ENCODE peak calls at places on chromosome 17, in eight cellular contexts. F, L, C, R, W, Z, Y and V are unnamed samples.
A peak's percentile ranks its signal among the peaks of the same experiment; 100 is the strongest.

GRCh38 chr17:80729016-80729415 is 184.4 kb downstream of the RPTOR start:
- DNase-seq in C (no peak), Z (no peak), Y (no peak), W (no peak), L (no peak), F (no peak), R (no peak), V (no peak)

GRCh38 chr17:73027130-73027741 is 65.3 kb downstream of the SLC39A11 start:
- DNase-seq in Y (no peak), C (no peak), Z (no peak), F (no peak), R (peak; percentile 37), W (no peak), L (no peak), V (no peak)

GRCh38 chr17:77690271-77691161 is 268.0 kb upstream of the TNRC6C start:
- DNase-seq in C (no peak), Z (no peak), Y (no peak), F (no peak), L (no peak), W (no peak), R (no peak), V (no peak)

GRCh38 chr17:78412403-78412802 is 34.0 kb downstream of the PGS1 start:
- DNase-seq in W (no peak), Z (peak; percentile 31), F (no peak), Y (no peak), R (no peak), L (no peak), C (no peak), V (peak; percentile 81)

GRCh38 chr17:39794249-39794970 is 56.7 kb downstream of the GRB7 start:
- DNase-seq in R (no peak), L (no peak), Z (no peak), Y (no peak), W (no peak), F (no peak), C (no peak), V (no peak)

GRCh38 chr17:2947588-2947950 is 115.8 kb downstream of the OR1D5 start:
- DNase-seq in L (no peak), C (peak; percentile 9), Y (no peak), Z (no peak), R (no peak), F (no peak), W (no peak), V (peak; percentile 29)

GRCh38 chr17:4365628-4366311 is 705 bp downstream of the UBE2G1 start:
- DNase-seq in Y (no peak), Z (peak; percentile 80), L (peak; percentile 65), R (no peak), F (peak; percentile 60), W (no peak), C (peak; percentile 68), V (peak; percentile 88)

GRCh38 chr17:79476074-79476473 is 134.8 kb downstream of the RBFOX3 start:
- DNase-seq in R (no peak), W (no peak), Z (peak; percentile 39), L (no peak), Y (no peak), F (no peak), C (no peak), V (peak; percentile 74)

GRCh38 chr17:13601776-13602551 is at the start of gene HS3ST3A1:
- DNase-seq in Y (peak; percentile 68), F (peak; percentile 61), Z (peak; percentile 92), R (no peak), L (peak; percentile 80), W (no peak), C (peak; percentile 85), V (peak; percentile 94)

GRCh38 chr17:81512984-81513668 is 527 bp upstream of the ACTG1 start:
- DNase-seq in W (no peak), Y (peak; percentile 46), Z (peak; percentile 87), L (peak; percentile 67), F (peak; percentile 81), R (no peak), C (peak; percentile 79), V (peak; percentile 92)

GRCh38 chr17:63447688-63448005 is 1.5 kb upstream of the CYB561 start:
- DNase-seq in Z (no peak), L (no peak), R (no peak), C (no peak), Y (no peak), W (no peak), F (no peak), V (peak; percentile 67)

GRCh38 chr17:47279062-47279801 is 25.6 kb downstream of the ITGB3 start:
- DNase-seq in F (peak; percentile 88), Y (no peak), R (peak; percentile 91), Z (no peak), C (peak; percentile 69), L (no peak), W (peak; percentile 55), V (no peak)

GRCh38 chr17:27445971-27446370 is 10.3 kb upstream of the KSR1 start:
- DNase-seq in Z (no peak), R (no peak), L (no peak), F (no peak), W (no peak), Y (no peak), C (no peak), V (no peak)

GRCh38 chr17:35664685-35665084 is 66.8 kb upstream of the RASL10B start:
- DNase-seq in Y (no peak), F (no peak), W (no peak), L (no peak), Z (no peak), C (no peak), R (no peak), V (no peak)

GRCh38 chr17:62150471-62150870 is 85.4 kb upstream of the MED13 start:
- DNase-seq in R (no peak), L (no peak), W (no peak), F (no peak), C (no peak), Y (no peak), Z (no peak), V (no peak)

GRCh38 chr17:15510361-15510760 is 42.9 kb upstream of the CDRT4 start:
- DNase-seq in Y (no peak), R (peak; percentile 59), W (peak; percentile 28), C (no peak), Z (no peak), F (no peak), L (no peak), V (no peak)

GRCh38 chr17:62064029-62064790 is 868 bp downstream of the MED13 start:
- DNase-seq in F (no peak), Z (no peak), L (no peak), Y (no peak), C (no peak), R (no peak), W (no peak), V (no peak)

GRCh38 chr17:67557052-67557845 is 160.5 kb upstream of the NOL11 start:
- DNase-seq in F (no peak), R (no peak), L (no peak), Z (no peak), Y (no peak), C (no peak), W (no peak), V (no peak)

GRCh38 chr17:9886141-9886930 is 18.7 kb downstream of the RCVRN start:
- DNase-seq in R (no peak), Z (no peak), Y (no peak), W (no peak), L (no peak), F (no peak), C (no peak), V (no peak)

GRCh38 chr17:27597188-27597580 is 33.8 kb upstream of the LGALS9 start:
- DNase-seq in Y (no peak), W (no peak), F (peak; percentile 25), Z (no peak), R (no peak), L (no peak), C (no peak), V (no peak)

GRCh38 chr17:78746949-78747269 is 35.2 kb downstream of the CYTH1 start:
- DNase-seq in R (no peak), W (no peak), Z (no peak), F (no peak), C (no peak), Y (no peak), L (no peak), V (no peak)

GRCh38 chr17:59804910-59805381 is 87.8 kb downstream of the TUBD1 start:
- DNase-seq in L (no peak), C (no peak), Z (no peak), W (no peak), R (no peak), F (no peak), Y (no peak), V (no peak)

GRCh38 chr17:56597495-56597990 is 4.0 kb downstream of the NOG start:
- DNase-seq in F (peak; percentile 51), Y (peak; percentile 23), C (no peak), W (no peak), R (no peak), L (no peak), Z (peak; percentile 81), V (peak; percentile 78)

GRCh38 chr17:80593171-80593570 is 48.5 kb downstream of the RPTOR start:
- DNase-seq in C (no peak), W (no peak), R (no peak), F (no peak), L (no peak), Y (no peak), Z (no peak), V (no peak)

GRCh38 chr17:44348988-44349364 is 3.9 kb downstream of the GRN start:
- DNase-seq in F (peak; percentile 37), Y (no peak), W (no peak), R (no peak), Z (no peak), C (no peak), L (no peak), V (peak; percentile 21)

GRCh38 chr17:48555183-48555615 is 10.3 kb upstream of the HOXB2 start:
- DNase-seq in Y (no peak), C (no peak), Z (no peak), L (no peak), F (no peak), R (no peak), W (no peak), V (peak; percentile 72)
- H3K27me3 ChIP-seq in Y (peaks cover 98% of the 10 kb centered on the region), C (peaks cover 3% of the 10 kb centered on the region), Z (peaks cover 100% of the 10 kb centered on the region), L (no peaks in the 10 kb centered on the region), F (no peaks in the 10 kb centered on the region), R (peaks cover 36% of the 10 kb centered on the region), W (no peaks in the 10 kb centered on the region), V (peaks cover 99% of the 10 kb centered on the region)

DNA sequence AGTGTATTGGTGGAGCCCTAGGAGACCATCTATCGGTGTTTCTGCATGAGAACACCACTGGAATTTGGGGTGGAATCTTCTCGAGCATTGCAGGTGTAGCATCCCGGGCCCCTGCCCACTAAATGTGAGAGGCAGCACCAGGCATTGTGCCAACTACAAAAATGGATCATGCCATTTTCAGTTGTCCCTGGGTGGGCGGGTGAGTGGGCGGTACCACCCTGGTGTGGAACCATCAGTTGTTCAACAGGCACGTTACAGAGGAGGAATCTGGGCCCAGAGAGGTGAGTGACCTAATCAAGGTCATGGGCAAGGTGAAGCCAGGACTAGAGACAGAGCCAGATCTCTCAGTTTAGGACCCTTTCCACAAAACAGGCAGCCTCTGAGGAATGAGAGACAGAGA is 8.8 kb downstream of the PIPOX start:
- DNase-seq in C (no peak), W (no peak), Z (no peak), R (no peak), L (no peak), Y (no peak), F (no peak), V (no peak)
- H3K27me3 ChIP-seq in C (no peaks in the 10 kb centered on the region), W (no peaks in the 10 kb centered on the region), Z (no peaks in the 10 kb centered on the region), R (peaks cover 18% of the 10 kb centered on the region), L (no peaks in the 10 kb centered on the region), Y (no peaks in the 10 kb centered on the region), F (no peaks in the 10 kb centered on the region), V (no peaks in the 10 kb centered on the region)

GRCh38 chr17:17710728-17711541 is 29.7 kb downstream of the RAI1 start:
- DNase-seq in L (no peak), Y (peak; percentile 77), F (peak; percentile 87), Z (peak; percentile 84), C (peak; percentile 65), W (peak; percentile 53), R (peak; percentile 66), V (peak; percentile 93)
- H3K27me3 ChIP-seq in L (no peaks in the 10 kb centered on the region), Y (peaks cover 61% of the 10 kb centered on the region), F (no peaks in the 10 kb centered on the region), Z (peaks cover 10% of the 10 kb centered on the region), C (no peaks in the 10 kb centered on the region), W (no peaks in the 10 kb centered on the region), R (no peaks in the 10 kb centered on the region), V (peaks cover 58% of the 10 kb centered on the region)

GRCh38 chr17:28978016-28978415 is 26.7 kb upstream of the PHF12 start:
- DNase-seq in W (no peak), Z (no peak), R (no peak), C (no peak), L (no peak), F (no peak), Y (no peak), V (no peak)
- H3K27me3 ChIP-seq in W (no peaks in the 10 kb centered on the region), Z (no peaks in the 10 kb centered on the region), R (peaks cover 25% of the 10 kb centered on the region), C (no peaks in the 10 kb centered on the region), L (no peaks in the 10 kb centered on the region), F (no peaks in the 10 kb centered on the region), Y (peaks cover 18% of the 10 kb centered on the region), V (no peaks in the 10 kb centered on the region)